ENCODE peak calls at places on chromosomes 6 and 20, in four cellular contexts. O is HepG2, I is GM12878, V is K562. W is an unnamed sample.

GRCh38 chr6:89611666-89612065 is 26.9 kb downstream of the LYRM2 start:
- DNase-seq in O (no peak), I (no peak), V (no peak), W (no peak)

GRCh38 chr20:44297721-44298120 is 13.3 kb downstream of the FITM2 start:
- DNase-seq in O (no peak), V (no peak), I (no peak), W (no peak)

GRCh38 chr6:138526822-138527235 is 27.5 kb upstream of the NHSL1 start:
- DNase-seq in V (no peak), I (no peak), O (peak; percentile 93), W (no peak)

GRCh38 chr6:151269318-151269995 is 29.7 kb downstream of the AKAP12 start:
- DNase-seq in I (no peak), O (no peak), V (no peak), W (no peak)

GRCh38 chr6:44012078-44012493 is 115.2 kb downstream of the MRPL14 start:
- DNase-seq in O (no peak), V (no peak), I (no peak), W (no peak)

GRCh38 chr6:112180095-112180820 is 74.1 kb downstream of the LAMA4 start:
- DNase-seq in V (peak; percentile 44), I (no peak), O (peak; percentile 90), W (peak; percentile 61)

GRCh38 chr6:16760536-16761468 is at the start of gene ATXN1:
- DNase-seq in I (no peak), V (peak; percentile 59), O (peak; percentile 53), W (no peak)

GRCh38 chr20:4412216-4412615 is 309.5 kb upstream of the PRND start:
- DNase-seq in O (no peak), V (no peak), I (no peak), W (no peak)

GRCh38 chr6:35468181-35468979 is at the start of gene RPL10A:
- DNase-seq in O (peak; percentile 98), I (peak; percentile 94), V (peak; percentile 97), W (peak; percentile 97)

GRCh38 chr6:136037885-136038460 is 186.5 kb downstream of the PDE7B start:
- DNase-seq in I (no peak), V (no peak), O (no peak), W (no peak)

GRCh38 chr20:23129891-23130621 is 43.9 kb upstream of the CD93 start:
- DNase-seq in V (no peak), O (no peak), I (no peak), W (no peak)

GRCh38 chr6:160227769-160228161 is 30.9 kb downstream of the SLC22A2 start:
- DNase-seq in O (no peak), V (no peak), I (no peak), W (no peak)

GRCh38 chr6:166900956-166901607 is 55.3 kb downstream of the RNASET2 start:
- DNase-seq in I (no peak), V (no peak), O (no peak), W (no peak)

GRCh38 chr6:166958926-166959861 is 2.8 kb upstream of the RNASET2 start:
- DNase-seq in I (no peak), V (peak; percentile 45), O (peak; percentile 75), W (no peak)

GRCh38 chr6:161374971-161375873 is 101.4 kb upstream of the AGPAT4 start:
- DNase-seq in V (peak; percentile 78), I (no peak), O (peak; percentile 9), W (peak; percentile 33)

GRCh38 chr6:72554761-72555221 is 67.1 kb upstream of the KCNQ5 start:
- DNase-seq in I (no peak), O (no peak), V (no peak), W (no peak)

GRCh38 chr6:7721654-7722053 is 4.2 kb upstream of the BMP6 start:
- DNase-seq in O (peak; percentile 39), I (no peak), V (no peak), W (no peak)

GRCh38 chr20:62624325-62624690 is 18.0 kb upstream of the SLCO4A1 start:
- DNase-seq in I (no peak), V (no peak), O (peak; percentile 64), W (no peak)

GRCh38 chr20:62622877-62623487 is 19.3 kb upstream of the SLCO4A1 start:
- DNase-seq in V (no peak), I (no peak), O (no peak), W (no peak)

GRCh38 chr20:62624719-62625455 is 17.4 kb upstream of the SLCO4A1 start:
- DNase-seq in V (no peak), O (no peak), I (no peak), W (no peak)

GRCh38 chr20:62622178-62622876 is 20.0 kb upstream of the SLCO4A1 start:
- DNase-seq in O (no peak), I (no peak), V (no peak), W (no peak)

GRCh38 chr20:62623488-62624324 is 18.6 kb upstream of the SLCO4A1 start:
- DNase-seq in V (peak; percentile 99), O (peak; percentile 98), I (peak; percentile 71), W (peak; percentile 78)
- TF ChIP-seq FOXM1 in V (no peak), O (peak; percentile 10), I (no peak), W (no peak)

GRCh38 chr20:64110411-64111068 is 3.2 kb upstream of the NPBWR2 start:
- DNase-seq in V (no peak), O (no peak), I (no peak), W (no peak)
- TF ChIP-seq BHLHE40 in V (no peak), O (no peak), I (no peak), W (no peak)

DNA sequence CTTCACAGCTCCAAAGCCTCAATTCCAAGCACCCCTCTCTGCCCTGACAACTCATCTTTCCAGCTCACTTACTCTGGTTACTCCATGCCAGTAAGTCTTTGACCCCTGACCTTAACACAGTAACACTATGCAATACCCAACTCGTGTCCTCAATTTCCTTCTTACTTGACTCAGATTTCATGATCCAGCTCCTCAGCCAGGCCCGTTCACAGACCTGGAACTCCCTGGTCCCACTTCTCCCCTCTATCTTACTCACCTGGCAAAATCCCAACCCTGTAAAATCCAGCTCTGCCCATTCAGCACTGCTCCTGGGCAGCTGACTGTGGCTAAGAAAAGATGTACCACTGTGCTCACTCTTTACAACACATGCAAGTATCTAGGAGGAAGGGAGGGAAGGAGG is 7.9 kb downstream of the GNL1 start:
- DNase-seq in O (no peak), V (no peak), I (no peak), W (no peak)
- TF ChIP-seq FOXM1 in O (no peak), V (no peak), I (no peak), W (no peak)

GRCh38 chr6:14986370-14986769 is 259.5 kb upstream of the JARID2 start:
- DNase-seq in I (no peak), V (no peak), O (no peak), W (no peak)

GRCh38 chr6:14985366-14985765 is 260.5 kb upstream of the JARID2 start:
- DNase-seq in V (no peak), O (no peak), I (no peak), W (no peak)

GRCh38 chr6:14981960-14982359 is 263.9 kb upstream of the JARID2 start:
- DNase-seq in I (no peak), V (peak; percentile 33), O (no peak), W (no peak)

GRCh38 chr6:14984454-14984853 is 261.4 kb upstream of the JARID2 start:
- DNase-seq in V (no peak), O (peak; percentile 36), I (no peak), W (peak; percentile 44)

GRCh38 chr6:14983599-14984296 is 262.1 kb upstream of the JARID2 start:
- DNase-seq in I (no peak), O (no peak), V (no peak), W (no peak)
- TF ChIP-seq BHLHE40 in I (no peak), O (no peak), V (no peak), W (no peak)

GRCh38 chr6:158019416-158019815 is 37.8 kb downstream of the SYNJ2 start:
- DNase-seq in V (no peak), O (no peak), I (no peak), W (no peak)
- TF ChIP-seq FOXM1 in V (no peak), O (no peak), I (no peak), W (no peak)

GRCh38 chr20:7232796-7233195 is 465.3 kb downstream of the BMP2 start:
- DNase-seq in O (no peak), V (no peak), I (no peak), W (no peak)

GRCh38 chr20:7231303-7231702 is 463.8 kb downstream of the BMP2 start:
- DNase-seq in O (no peak), V (no peak), I (no peak), W (no peak)

GRCh38 chr20:7240490-7240889 is 473.0 kb downstream of the BMP2 start:
- DNase-seq in O (no peak), V (no peak), I (no peak), W (no peak)

DNA sequence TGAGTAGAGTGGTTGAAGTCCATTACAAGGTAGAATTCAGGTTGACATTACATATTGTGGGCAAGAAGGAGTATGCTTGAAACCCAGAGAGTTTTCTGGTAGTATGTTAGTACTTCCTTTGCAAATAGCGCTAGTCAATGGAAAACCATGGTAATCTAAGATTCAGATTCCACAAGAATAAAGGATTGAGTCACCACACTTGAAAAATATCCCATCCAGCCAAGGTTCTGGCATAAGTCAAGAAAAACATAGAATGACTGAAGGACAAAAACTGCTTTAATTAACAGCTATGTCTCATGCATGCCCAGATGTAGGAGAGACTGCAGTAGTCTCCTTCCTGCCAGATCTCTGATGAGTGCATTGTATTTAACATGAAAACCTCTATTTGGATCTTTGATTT is 469.8 kb downstream of the BMP2 start:
- DNase-seq in I (no peak), O (no peak), V (no peak), W (no peak)
- TF ChIP-seq BHLHE40 in I (no peak), O (no peak), V (no peak), W (no peak)